ENCODE peak calls at places on chromosomes 3 and 15, in four cellular contexts. X is mammary epithelial cell, L is mesendoderm, P is GM23248. E is an unnamed sample. For H3K36me3, the result is how much of the 10 kb centered on the place peaks cover.

GRCh38 chr3:64975138-64975537 is 287.3 kb upstream of the ADAMTS9 start:
- DNase-seq in X (peak), L (no peak), P (no peak), E (no peak)

GRCh38 chr3:38588995-38589937 is 60.2 kb downstream of the SCN5A start:
- DNase-seq in X (no peak), L (no peak), P (no peak), E (peak)

GRCh38 chr15:80568298-80568697 is 126.8 kb upstream of the ABHD17C start:
- DNase-seq in X (peak), L (no peak), P (peak), E (peak)

GRCh38 chr3:133691410-133692107 is 29.8 kb upstream of the TOPBP1 start:
- DNase-seq in X (peak), L (no peak), P (peak), E (no peak)

GRCh38 chr3:105094588-105094987 is 272.1 kb upstream of the ALCAM start:
- DNase-seq in X (no peak), L (no peak), P (no peak), E (no peak)

GRCh38 chr3:157502916-157503620 is at the start of gene VEPH1:
- DNase-seq in X (no peak), L (peak), P (no peak), E (peak)

GRCh38 chr3:19070325-19070724 is 78.0 kb upstream of the KCNH8 start:
- DNase-seq in X (no peak), L (no peak), P (no peak), E (no peak)

GRCh38 chr3:4474683-4475490 is 7.8 kb upstream of the SUMF1 start:
- DNase-seq in X (peak), L (no peak), P (peak), E (peak)

GRCh38 chr3:53056442-53056841 is 10.6 kb upstream of the SFMBT1 start:
- DNase-seq in X (no peak), L (peak), P (peak), E (peak)

GRCh38 chr15:33194237-33194636 is 277 bp downstream of the FMN1 start:
- DNase-seq in X (no peak), L (no peak), P (peak), E (no peak)

GRCh38 chr3:194407423-194407822 is 8.4 kb upstream of the GP5 start:
- DNase-seq in X (peak), L (no peak), P (peak), E (no peak)

GRCh38 chr3:100634493-100635272 is 25.3 kb downstream of the ADGRG7 start:
- DNase-seq in X (peak), L (peak), P (peak), E (no peak)

GRCh38 chr15:80317389-80318169 is 65.6 kb upstream of the CTXND1 start:
- DNase-seq in X (peak), L (peak), P (peak), E (peak)

GRCh38 chr15:92733090-92733933 is 77.7 kb upstream of the FAM174B start:
- DNase-seq in X (no peak), L (no peak), P (peak), E (no peak)

GRCh38 chr15:78069052-78069414 is 8.5 kb downstream of the TBC1D2B start:
- DNase-seq in X (no peak), L (no peak), P (no peak), E (no peak)

GRCh38 chr3:42649783-42650182 is 3.7 kb upstream of the ZBTB47 start:
- DNase-seq in X (no peak), L (no peak), P (no peak), E (no peak)

DNA sequence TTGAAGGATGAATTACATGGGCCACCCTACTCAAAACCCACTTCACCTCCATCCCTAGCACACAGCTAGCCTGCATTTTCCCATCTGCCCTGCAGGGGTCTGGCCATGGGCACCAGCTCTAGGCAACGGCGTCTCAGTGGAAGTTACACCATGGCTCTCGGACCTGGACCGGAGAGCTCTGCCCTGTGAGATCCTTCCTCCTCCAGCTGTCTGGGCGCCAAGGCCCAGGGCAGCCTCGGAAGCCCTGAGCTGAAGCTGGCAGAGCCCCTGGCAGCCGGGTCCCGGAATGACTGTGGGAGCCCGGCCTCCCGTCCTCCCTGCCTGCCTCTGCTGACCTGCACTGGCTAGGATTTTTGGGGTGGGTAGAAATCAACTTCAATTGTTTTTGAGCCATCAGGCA is 98.9 kb downstream of the CHSY1 start:
- DNase-seq in X (no peak), L (peak), P (no peak), E (no peak)
- H3K4me2 ChIP-seq in X (no peak), L (no peak), P (no peak), E (no peak)

GRCh38 chr3:180977498-180977897 is 12.0 kb downstream of the DNAJC19 start:
- DNase-seq in X (no peak), L (no peak), P (no peak), E (no peak)
- H3K36me3 ChIP-seq in X (under half), L (under half), P (under half), E (under half)

DNA sequence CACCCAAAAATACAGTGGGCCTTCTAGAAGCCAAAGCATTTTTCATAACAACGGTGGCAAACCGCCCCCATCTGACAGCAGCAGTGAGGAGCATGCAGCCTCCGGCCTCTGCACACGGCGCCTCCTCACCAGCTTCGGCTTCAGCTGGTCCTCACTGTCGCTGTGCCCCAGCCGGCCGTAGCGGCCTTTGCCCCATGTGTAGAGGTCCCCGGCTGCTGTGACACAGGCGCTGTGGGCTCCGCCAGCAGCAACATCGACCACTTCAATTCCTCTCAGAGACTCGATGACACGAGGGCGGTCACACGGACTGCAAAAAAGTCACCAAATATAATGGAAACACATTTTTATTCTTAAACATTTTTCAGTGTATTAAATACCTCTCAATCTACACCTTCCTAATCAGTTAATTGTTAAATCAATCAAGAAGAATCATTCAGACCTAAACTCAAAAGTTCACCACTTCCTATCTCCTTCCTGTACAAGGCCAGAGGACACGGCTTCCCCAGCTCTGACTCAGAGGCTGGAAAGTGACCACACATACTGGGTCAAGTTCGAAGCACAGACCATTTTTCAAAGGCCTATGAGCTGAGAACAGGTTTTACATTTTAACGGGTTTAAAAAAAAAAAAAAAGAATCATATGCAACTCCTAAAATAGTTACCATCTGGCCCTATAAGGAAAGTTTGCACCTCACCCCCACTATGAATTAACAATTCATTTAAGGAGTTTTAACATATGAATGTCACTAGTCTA is 33.6 kb upstream of the OCA2 start:
- DNase-seq in X (no peak), L (peak), P (peak), E (peak)
- H3K4me2 ChIP-seq in X (no peak), L (no peak), P (peak), E (peak)

GRCh38 chr3:37301980-37302379 is 127.6 kb upstream of the LRRFIP2 start:
- DNase-seq in X (no peak), L (peak), P (no peak), E (no peak)
- H3K36me3 ChIP-seq in X (under half), L (under half), P (under half), E (half or more)

DNA sequence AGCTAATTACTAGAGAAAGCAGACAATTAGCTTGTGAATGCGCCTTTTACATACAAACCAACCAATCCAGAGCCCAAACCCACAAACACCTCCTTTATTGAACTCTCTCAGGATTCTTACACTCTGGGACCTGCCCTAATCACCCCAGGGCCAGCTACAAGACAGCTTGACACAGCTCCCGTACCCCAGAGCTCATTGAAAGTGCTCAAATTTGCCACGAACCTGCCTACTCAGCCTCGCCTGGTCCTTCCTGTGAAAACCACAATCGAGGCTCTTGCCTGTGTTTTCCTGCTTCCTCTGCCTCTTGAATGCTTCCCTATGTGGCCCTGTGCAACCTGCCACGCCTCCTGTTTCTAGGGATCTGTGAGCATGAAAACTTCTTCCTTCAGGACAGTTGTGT is 40.1 kb downstream of the RPL22L1 start:
- DNase-seq in X (no peak), L (peak), P (no peak), E (no peak)
- H3K4me2 ChIP-seq in X (no peak), L (no peak), P (no peak), E (no peak)

E was measured in osteoblast.